ENCODE peak calls at places on chromosomes 13 and 19, in seven cellular contexts. One of them, this sample, is unnamed.

GRCh38 chr13:51584731-51585191 is 499 bp downstream of the WDFY2 start:
- DNase-seq in esophagus muscularis mucosa: no peak
- DNase-seq in A549: peak
- DNase-seq in transverse colon: peak
- DNase-seq in ovary: no peak
- DNase-seq in sigmoid colon: peak
- DNase-seq in upper lobe of left lung: peak
- DNase-seq in this sample: peak

GRCh38 chr19:1452802-1453524 is 3.0 kb downstream of the APC2 start:
- DNase-seq in esophagus muscularis mucosa: no peak
- DNase-seq in upper lobe of left lung: no peak
- DNase-seq in transverse colon: no peak
- DNase-seq in ovary: no peak
- DNase-seq in A549: no peak
- DNase-seq in sigmoid colon: no peak
- DNase-seq in this sample: no peak

GRCh38 chr13:50306096-50306495 is 290.9 kb downstream of the KCNRG start:
- DNase-seq in sigmoid colon: no peak
- DNase-seq in upper lobe of left lung: no peak
- DNase-seq in transverse colon: no peak
- DNase-seq in esophagus muscularis mucosa: no peak
- DNase-seq in A549: no peak
- DNase-seq in ovary: no peak
- DNase-seq in this sample: no peak

GRCh38 chr19:57263244-57263643 is 17.0 kb upstream of the ZNF460 start:
- DNase-seq in transverse colon: no peak
- DNase-seq in upper lobe of left lung: no peak
- DNase-seq in sigmoid colon: no peak
- DNase-seq in ovary: no peak
- DNase-seq in A549: no peak
- DNase-seq in esophagus muscularis mucosa: no peak
- DNase-seq in this sample: no peak

GRCh38 chr19:39843919-39844793 is 2.0 kb downstream of the FBL start:
- DNase-seq in esophagus muscularis mucosa: no peak
- DNase-seq in sigmoid colon: no peak
- DNase-seq in ovary: no peak
- DNase-seq in upper lobe of left lung: no peak
- DNase-seq in A549: peak
- DNase-seq in transverse colon: no peak
- DNase-seq in this sample: no peak

GRCh38 chr13:48675247-48675646 is 21.5 kb downstream of the CYSLTR2 start:
- DNase-seq in ovary: no peak
- DNase-seq in sigmoid colon: no peak
- DNase-seq in esophagus muscularis mucosa: no peak
- DNase-seq in A549: no peak
- DNase-seq in transverse colon: no peak
- DNase-seq in upper lobe of left lung: no peak
- DNase-seq in this sample: no peak

GRCh38 chr19:54905411-54905810 is 537 bp upstream of the NCR1 start:
- DNase-seq in esophagus muscularis mucosa: no peak
- DNase-seq in transverse colon: no peak
- DNase-seq in upper lobe of left lung: no peak
- DNase-seq in A549: no peak
- DNase-seq in sigmoid colon: no peak
- DNase-seq in ovary: no peak
- DNase-seq in this sample: no peak

GRCh38 chr19:39411006-39411831 is 1.2 kb upstream of the PLEKHG2 start:
- DNase-seq in upper lobe of left lung: peak
- DNase-seq in ovary: peak
- DNase-seq in esophagus muscularis mucosa: no peak
- DNase-seq in sigmoid colon: peak
- DNase-seq in transverse colon: peak
- DNase-seq in A549: no peak
- DNase-seq in this sample: peak

GRCh38 chr13:39506559-39507390 is 96.2 kb downstream of the LHFPL6 start:
- DNase-seq in sigmoid colon: no peak
- DNase-seq in upper lobe of left lung: no peak
- DNase-seq in A549: no peak
- DNase-seq in ovary: no peak
- DNase-seq in transverse colon: no peak
- DNase-seq in esophagus muscularis mucosa: no peak
- DNase-seq in this sample: no peak

GRCh38 chr13:100588350-100589177 is at the start of gene GGACT:
- DNase-seq in ovary: peak
- DNase-seq in upper lobe of left lung: peak
- DNase-seq in transverse colon: peak
- DNase-seq in A549: peak
- DNase-seq in esophagus muscularis mucosa: no peak
- DNase-seq in sigmoid colon: peak
- DNase-seq in this sample: peak
- TF ChIP-seq EP300 in ovary: no peak
- TF ChIP-seq EP300 in upper lobe of left lung: no peak
- TF ChIP-seq EP300 in transverse colon: no peak
- TF ChIP-seq EP300 in A549: no peak
- TF ChIP-seq EP300 in esophagus muscularis mucosa: no peak
- TF ChIP-seq EP300 in sigmoid colon: no peak
- TF ChIP-seq EP300 in this sample: no peak

DNA sequence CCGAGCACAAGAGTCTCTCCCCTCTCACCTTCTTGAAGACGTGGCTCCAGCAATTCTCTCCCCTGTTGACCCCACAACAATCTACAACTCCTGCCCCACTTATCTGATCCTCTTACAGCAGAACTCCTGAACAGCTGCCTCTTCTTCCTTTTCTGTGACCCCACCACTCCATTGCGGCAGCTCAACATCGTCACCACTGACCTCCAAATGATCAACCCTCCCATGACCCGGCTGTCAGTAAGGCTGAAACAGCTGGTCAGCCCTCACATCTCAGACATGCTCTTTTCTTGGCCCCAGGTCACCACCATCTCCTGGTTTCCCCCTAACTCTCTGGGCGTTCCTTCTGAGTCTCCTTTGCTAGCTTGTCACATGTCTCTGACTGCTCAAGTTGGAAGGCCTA is 1.8 kb downstream of the EXOSC5 start:
- DNase-seq in sigmoid colon: no peak
- DNase-seq in upper lobe of left lung: no peak
- DNase-seq in transverse colon: no peak
- DNase-seq in esophagus muscularis mucosa: no peak
- DNase-seq in A549: no peak
- DNase-seq in ovary: no peak
- DNase-seq in this sample: no peak
- H3K4me3 ChIP-seq in sigmoid colon: no peak
- H3K4me3 ChIP-seq in upper lobe of left lung: no peak
- H3K4me3 ChIP-seq in transverse colon: no peak
- H3K4me3 ChIP-seq in esophagus muscularis mucosa: no peak
- H3K4me3 ChIP-seq in A549: no peak
- H3K4me3 ChIP-seq in ovary: no peak
- H3K4me3 ChIP-seq in this sample: no peak

GRCh38 chr13:90105276-90105675 is 1242.2 kb upstream of the MIR17HG start:
- DNase-seq in upper lobe of left lung: no peak
- DNase-seq in A549: no peak
- DNase-seq in sigmoid colon: no peak
- DNase-seq in transverse colon: no peak
- DNase-seq in ovary: no peak
- DNase-seq in esophagus muscularis mucosa: no peak
- DNase-seq in this sample: no peak
- TF ChIP-seq EP300 in upper lobe of left lung: no peak
- TF ChIP-seq EP300 in A549: no peak
- TF ChIP-seq EP300 in sigmoid colon: no peak
- TF ChIP-seq EP300 in transverse colon: no peak
- TF ChIP-seq EP300 in ovary: no peak
- TF ChIP-seq EP300 in esophagus muscularis mucosa: no peak
- TF ChIP-seq EP300 in this sample: no peak

DNA sequence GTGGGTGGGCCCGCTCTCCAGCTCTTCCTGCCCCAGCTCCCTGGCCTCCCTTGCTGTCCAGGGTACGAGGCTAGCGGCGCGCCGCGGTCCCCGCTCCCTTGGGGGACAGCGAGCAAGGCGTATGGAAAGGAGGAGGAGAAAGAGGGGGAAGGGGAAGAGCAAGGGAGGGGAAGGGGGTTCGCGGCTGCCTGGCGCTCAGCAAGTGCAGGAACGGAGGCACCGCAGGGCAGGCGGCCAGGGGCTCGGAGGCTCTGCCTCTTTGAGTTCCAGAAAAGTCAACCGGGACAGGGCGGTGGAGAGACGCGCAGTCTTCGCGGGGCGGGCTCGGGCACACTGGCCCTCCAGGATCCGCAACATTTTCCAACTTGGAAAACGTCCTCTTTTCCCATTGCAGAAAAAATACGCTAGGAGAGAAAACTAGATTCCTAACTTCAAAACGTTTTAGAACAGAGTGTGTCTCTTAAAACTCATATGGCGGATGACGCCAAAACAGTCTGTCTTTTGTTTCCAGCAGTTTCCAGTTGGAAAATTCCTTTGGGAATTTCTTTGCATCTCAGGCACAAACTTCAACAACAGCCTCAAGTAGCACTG is 23.1 kb upstream of the TNFRSF19 start:
- DNase-seq in ovary: peak
- DNase-seq in upper lobe of left lung: no peak
- DNase-seq in transverse colon: peak
- DNase-seq in esophagus muscularis mucosa: peak
- DNase-seq in A549: no peak
- DNase-seq in sigmoid colon: peak
- DNase-seq in this sample: no peak
- H3K4me3 ChIP-seq in ovary: peak
- H3K4me3 ChIP-seq in upper lobe of left lung: peak
- H3K4me3 ChIP-seq in transverse colon: peak
- H3K4me3 ChIP-seq in esophagus muscularis mucosa: peak
- H3K4me3 ChIP-seq in A549: peak
- H3K4me3 ChIP-seq in sigmoid colon: peak
- H3K4me3 ChIP-seq in this sample: peak

GRCh38 chr13:112722433-112723250 is 32.8 kb downstream of the ATP11A start:
- DNase-seq in A549: peak
- DNase-seq in ovary: peak
- DNase-seq in upper lobe of left lung: peak
- DNase-seq in sigmoid colon: no peak
- DNase-seq in transverse colon: no peak
- DNase-seq in esophagus muscularis mucosa: no peak
- DNase-seq in this sample: no peak

GRCh38 chr13:112719556-112719955 is 29.7 kb downstream of the ATP11A start:
- DNase-seq in ovary: no peak
- DNase-seq in esophagus muscularis mucosa: no peak
- DNase-seq in sigmoid colon: no peak
- DNase-seq in A549: no peak
- DNase-seq in transverse colon: no peak
- DNase-seq in upper lobe of left lung: no peak
- DNase-seq in this sample: no peak

GRCh38 chr13:112720814-112721197 is 31.0 kb downstream of the ATP11A start:
- DNase-seq in ovary: peak
- DNase-seq in upper lobe of left lung: no peak
- DNase-seq in A549: no peak
- DNase-seq in transverse colon: no peak
- DNase-seq in esophagus muscularis mucosa: no peak
- DNase-seq in sigmoid colon: no peak
- DNase-seq in this sample: no peak

GRCh38 chr13:112720251-112720650 is 30.4 kb downstream of the ATP11A start:
- DNase-seq in esophagus muscularis mucosa: no peak
- DNase-seq in A549: no peak
- DNase-seq in ovary: peak
- DNase-seq in upper lobe of left lung: no peak
- DNase-seq in transverse colon: no peak
- DNase-seq in sigmoid colon: no peak
- DNase-seq in this sample: no peak

DNA sequence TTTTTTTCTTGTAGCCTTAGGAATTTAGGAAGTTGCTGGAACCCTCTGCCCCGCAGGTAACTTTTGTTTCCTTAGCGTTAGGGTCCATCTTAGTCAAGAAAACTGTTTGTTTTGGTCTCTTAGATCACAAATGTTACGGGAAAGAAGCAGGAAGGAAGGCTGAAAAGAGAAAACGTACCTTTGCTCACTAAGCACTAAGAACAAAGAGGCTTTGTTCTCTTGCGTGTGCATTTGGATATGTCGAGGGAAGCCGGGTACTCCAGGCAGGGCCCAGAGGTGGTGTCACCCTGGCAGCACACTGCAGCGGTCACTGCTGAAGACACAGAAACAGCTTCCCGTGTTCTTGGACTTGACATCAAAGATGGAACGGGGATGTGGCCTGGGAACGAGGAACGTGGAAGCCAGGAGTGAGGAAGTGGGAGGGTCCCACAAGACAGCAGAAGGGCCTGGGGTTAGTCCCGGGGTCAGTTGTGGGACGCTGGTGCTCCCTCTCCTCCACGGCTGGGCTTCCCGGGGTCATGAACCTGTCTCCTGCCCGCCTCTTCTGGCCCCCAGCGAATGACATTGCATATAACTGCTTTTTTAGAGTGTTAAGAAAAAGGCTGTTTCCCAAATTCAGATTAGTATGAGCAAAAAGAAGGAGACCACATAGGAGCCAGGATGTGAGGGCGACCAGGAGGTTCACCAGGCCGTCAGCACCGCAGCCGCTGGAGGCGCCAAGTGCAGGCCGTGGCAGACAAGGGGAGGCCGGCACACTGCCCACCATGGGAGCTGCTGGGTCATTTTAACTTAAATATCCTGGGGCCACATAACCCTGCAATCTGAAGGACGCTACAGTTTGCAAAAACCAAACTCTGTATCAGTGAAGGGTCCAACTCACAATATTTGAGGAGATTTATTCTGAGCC is 31.6 kb downstream of the ATP11A start:
- DNase-seq in A549: no peak
- DNase-seq in upper lobe of left lung: no peak
- DNase-seq in ovary: peak
- DNase-seq in sigmoid colon: no peak
- DNase-seq in esophagus muscularis mucosa: no peak
- DNase-seq in transverse colon: no peak
- DNase-seq in this sample: no peak
- TF ChIP-seq EP300 in A549: no peak
- TF ChIP-seq EP300 in upper lobe of left lung: no peak
- TF ChIP-seq EP300 in ovary: no peak
- TF ChIP-seq EP300 in sigmoid colon: no peak
- TF ChIP-seq EP300 in esophagus muscularis mucosa: no peak
- TF ChIP-seq EP300 in transverse colon: no peak
- TF ChIP-seq EP300 in this sample: no peak

DNA sequence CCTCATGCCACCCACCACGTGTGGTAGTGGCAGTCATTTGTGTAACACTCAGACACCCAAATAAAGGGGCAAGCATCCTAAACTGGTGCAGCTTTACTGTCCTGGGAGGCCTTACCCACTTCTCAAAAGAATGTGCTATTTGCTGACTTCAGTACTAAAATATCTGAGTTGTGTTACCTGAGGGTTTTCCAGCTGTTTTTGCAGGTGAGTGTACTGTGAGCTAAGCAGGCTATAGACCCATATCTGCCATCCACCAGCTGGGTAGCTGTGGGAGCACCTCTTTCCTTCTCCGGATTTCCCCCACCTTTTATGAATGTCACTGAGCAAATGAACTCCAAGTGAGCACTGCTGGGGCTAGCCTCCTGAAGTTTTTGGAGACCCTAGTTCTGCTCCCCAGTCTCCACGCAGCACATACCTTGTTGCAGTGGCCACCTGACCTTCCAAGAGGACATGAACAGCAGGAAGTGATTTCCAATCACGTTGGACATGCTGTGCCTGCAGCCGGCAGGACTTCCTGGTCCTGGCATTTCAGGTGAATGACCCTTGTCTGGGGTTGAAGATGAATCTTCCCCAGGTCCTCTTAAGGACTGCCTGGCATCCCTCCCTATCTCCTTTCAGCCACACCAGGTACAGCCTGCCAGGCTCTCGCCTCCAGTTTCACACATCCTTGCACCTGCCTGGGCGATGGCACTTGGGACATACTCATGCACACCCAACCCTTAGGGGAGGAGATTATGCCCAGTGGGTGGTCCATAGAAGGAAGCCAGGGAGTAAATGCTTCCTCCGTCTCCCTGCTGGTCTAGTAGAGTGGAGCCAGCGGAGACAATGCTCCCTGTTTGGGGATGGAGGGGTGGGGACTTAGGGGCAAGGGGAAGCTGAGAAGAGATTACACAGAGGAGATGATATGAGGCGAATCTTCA is 109.5 kb upstream of the SPATA13 start:
- DNase-seq in ovary: no peak
- DNase-seq in sigmoid colon: no peak
- DNase-seq in esophagus muscularis mucosa: no peak
- DNase-seq in A549: no peak
- DNase-seq in upper lobe of left lung: no peak
- DNase-seq in transverse colon: no peak
- DNase-seq in this sample: no peak
- H3K4me3 ChIP-seq in ovary: no peak
- H3K4me3 ChIP-seq in sigmoid colon: no peak
- H3K4me3 ChIP-seq in esophagus muscularis mucosa: no peak
- H3K4me3 ChIP-seq in A549: no peak
- H3K4me3 ChIP-seq in upper lobe of left lung: no peak
- H3K4me3 ChIP-seq in transverse colon: no peak
- H3K4me3 ChIP-seq in this sample: no peak

This sample was measured in tibial nerve.